ENCODE peak calls at places on chromosome 1, in five cellular contexts. B is activated gamma-delta T cell treated with Interleukin-2 at 50 U/mL for 16 hours; N is stimulated activated CD4-positive, alpha-beta T cell treated with anti-CD3 and anti-CD28 coated beads, Interleukin-12 subunit alpha, Interleukin-12 subunit beta, amount 100 ng/mL, for 4 hours; I is psoas muscle; R is T-helper 9 cell. C is an unnamed sample.

GRCh38 chr1:205600085-205600484 is 31.7 kb downstream of the ELK4 start:
- DNase-seq in R (no peak), I (no peak), B (no peak), N (no peak), C (no peak)

GRCh38 chr1:40861227-40862003 is 748 bp downstream of the CITED4 start:
- DNase-seq in I (peak), R (no peak), B (peak), N (peak), C (peak)

GRCh38 chr1:224213438-224214119 is 30.5 kb downstream of the DEGS1 start:
- DNase-seq in I (no peak), N (no peak), B (no peak), R (no peak), C (no peak)

GRCh38 chr1:13730751-13731482 is 30.9 kb downstream of the PRDM2 start:
- DNase-seq in R (peak), B (peak), N (peak), I (peak), C (no peak)

GRCh38 chr1:44147582-44147981 is 6.2 kb upstream of the KLF18 start:
- DNase-seq in N (no peak), I (no peak), R (no peak), B (no peak), C (no peak)

GRCh38 chr1:92822907-92823306 is 8.9 kb upstream of the RPL5 start:
- DNase-seq in R (no peak), N (no peak), B (no peak), I (no peak), C (no peak)

GRCh38 chr1:46175243-46175642 is 356 bp downstream of the TSPAN1 start:
- DNase-seq in B (no peak), I (no peak), N (no peak), R (no peak), C (no peak)

GRCh38 chr1:22039594-22040347 is 12.7 kb upstream of the CDC42 start:
- DNase-seq in I (peak), N (peak), R (peak), B (peak), C (peak)

C was measured in Right ventricle myocardium inferior.